ENCODE peak calls at places on chromosomes 4 and X, in six cellular contexts. One of them, this sample, is unnamed.

GRCh38 chr4:7699040-7699439 is 240.6 kb downstream of the AFAP1 start:
- DNase-seq in nephron progenitor cell: no peak
- DNase-seq in ovary: peak
- DNase-seq in SK-N-SH: peak
- DNase-seq in endothelial cell: no peak
- DNase-seq in fibroblast of pulmonary artery: peak
- DNase-seq in this sample: no peak

GRCh38 chr4:108370291-108370690 is 201.6 kb upstream of the LEF1 start:
- DNase-seq in nephron progenitor cell: peak
- DNase-seq in ovary: no peak
- DNase-seq in SK-N-SH: no peak
- DNase-seq in endothelial cell: no peak
- DNase-seq in fibroblast of pulmonary artery: no peak
- DNase-seq in this sample: no peak

GRCh38 chrX:154399527-154400368 is 1.6 kb downstream of the RPL10 start:
- DNase-seq in nephron progenitor cell: no peak
- DNase-seq in ovary: no peak
- DNase-seq in SK-N-SH: no peak
- DNase-seq in endothelial cell: no peak
- DNase-seq in fibroblast of pulmonary artery: no peak
- DNase-seq in this sample: no peak

GRCh38 chrX:119495734-119496520 is 27.7 kb downstream of the SLC25A5 start:
- DNase-seq in nephron progenitor cell: no peak
- DNase-seq in ovary: no peak
- DNase-seq in SK-N-SH: no peak
- DNase-seq in endothelial cell: no peak
- DNase-seq in fibroblast of pulmonary artery: no peak
- DNase-seq in this sample: no peak

GRCh38 chrX:19904778-19905367 is 17.5 kb upstream of the SH3KBP1 start:
- DNase-seq in nephron progenitor cell: peak
- DNase-seq in ovary: no peak
- DNase-seq in SK-N-SH: peak
- DNase-seq in endothelial cell: no peak
- DNase-seq in fibroblast of pulmonary artery: peak
- DNase-seq in this sample: no peak

GRCh38 chrX:38651625-38652601 is 90.6 kb downstream of the TSPAN7 start:
- DNase-seq in nephron progenitor cell: no peak
- DNase-seq in ovary: no peak
- DNase-seq in SK-N-SH: no peak
- DNase-seq in endothelial cell: no peak
- DNase-seq in fibroblast of pulmonary artery: no peak
- DNase-seq in this sample: no peak

GRCh38 chrX:108584617-108585211 is 145.1 kb downstream of the COL4A5 start:
- DNase-seq in nephron progenitor cell: peak
- DNase-seq in ovary: no peak
- DNase-seq in SK-N-SH: peak
- DNase-seq in endothelial cell: peak
- DNase-seq in fibroblast of pulmonary artery: peak
- DNase-seq in this sample: no peak

GRCh38 chr4:89929425-89930272 is 35.0 kb downstream of the MMRN1 start:
- DNase-seq in nephron progenitor cell: no peak
- DNase-seq in ovary: no peak
- DNase-seq in SK-N-SH: no peak
- DNase-seq in endothelial cell: no peak
- DNase-seq in fibroblast of pulmonary artery: peak
- DNase-seq in this sample: no peak

GRCh38 chrX:53074987-53075386 is 7.2 kb upstream of the TSPYL2 start:
- DNase-seq in nephron progenitor cell: no peak
- DNase-seq in ovary: no peak
- DNase-seq in SK-N-SH: no peak
- DNase-seq in endothelial cell: no peak
- DNase-seq in fibroblast of pulmonary artery: no peak
- DNase-seq in this sample: no peak

GRCh38 chr4:83552085-83552484 is 16.2 kb downstream of the GPAT3 start:
- DNase-seq in nephron progenitor cell: no peak
- DNase-seq in ovary: no peak
- DNase-seq in SK-N-SH: no peak
- DNase-seq in endothelial cell: no peak
- DNase-seq in fibroblast of pulmonary artery: peak
- DNase-seq in this sample: no peak

GRCh38 chrX:22122510-22122909 is 90.4 kb downstream of the PHEX start:
- DNase-seq in nephron progenitor cell: no peak
- DNase-seq in ovary: no peak
- DNase-seq in SK-N-SH: no peak
- DNase-seq in endothelial cell: no peak
- DNase-seq in fibroblast of pulmonary artery: peak
- DNase-seq in this sample: peak

GRCh38 chr4:86497131-86497530 is 97.0 kb upstream of the PTPN13 start:
- DNase-seq in nephron progenitor cell: no peak
- DNase-seq in ovary: no peak
- DNase-seq in SK-N-SH: no peak
- DNase-seq in endothelial cell: no peak
- DNase-seq in fibroblast of pulmonary artery: peak
- DNase-seq in this sample: no peak

GRCh38 chr4:10104991-10105276 is 11.7 kb downstream of the WDR1 start:
- DNase-seq in nephron progenitor cell: no peak
- DNase-seq in ovary: no peak
- DNase-seq in SK-N-SH: no peak
- DNase-seq in endothelial cell: no peak
- DNase-seq in fibroblast of pulmonary artery: no peak
- DNase-seq in this sample: no peak

GRCh38 chrX:129115104-129115503 is 408.2 kb downstream of the SMARCA1 start:
- DNase-seq in nephron progenitor cell: peak
- DNase-seq in ovary: no peak
- DNase-seq in SK-N-SH: peak
- DNase-seq in endothelial cell: peak
- DNase-seq in fibroblast of pulmonary artery: peak
- DNase-seq in this sample: no peak

GRCh38 chrX:16222123-16222522 is 54.8 kb downstream of the MAGEB17 start:
- DNase-seq in nephron progenitor cell: no peak
- DNase-seq in ovary: no peak
- DNase-seq in SK-N-SH: no peak
- DNase-seq in endothelial cell: no peak
- DNase-seq in fibroblast of pulmonary artery: peak
- DNase-seq in this sample: no peak

GRCh38 chrX:33211356-33212254 is at the start of gene DMD:
- DNase-seq in nephron progenitor cell: peak
- DNase-seq in ovary: peak
- DNase-seq in SK-N-SH: no peak
- DNase-seq in endothelial cell: no peak
- DNase-seq in fibroblast of pulmonary artery: peak
- DNase-seq in this sample: peak

GRCh38 chr4:101730291-101731117 is 60.0 kb upstream of the BANK1 start:
- DNase-seq in nephron progenitor cell: peak
- DNase-seq in ovary: peak
- DNase-seq in SK-N-SH: peak
- DNase-seq in endothelial cell: peak
- DNase-seq in fibroblast of pulmonary artery: peak
- DNase-seq in this sample: peak

GRCh38 chrX:48971325-48972213 is at the start of gene KCND1:
- DNase-seq in nephron progenitor cell: peak
- DNase-seq in ovary: peak
- DNase-seq in SK-N-SH: peak
- DNase-seq in endothelial cell: peak
- DNase-seq in fibroblast of pulmonary artery: peak
- DNase-seq in this sample: no peak

GRCh38 chr4:20341121-20341758 is 89.5 kb downstream of the SLIT2 start:
- DNase-seq in nephron progenitor cell: no peak
- DNase-seq in ovary: no peak
- DNase-seq in SK-N-SH: no peak
- DNase-seq in endothelial cell: no peak
- DNase-seq in fibroblast of pulmonary artery: no peak
- DNase-seq in this sample: no peak

GRCh38 chr4:184399505-184399893 is 74.9 kb downstream of the IRF2 start:
- DNase-seq in nephron progenitor cell: no peak
- DNase-seq in ovary: peak
- DNase-seq in SK-N-SH: no peak
- DNase-seq in endothelial cell: no peak
- DNase-seq in fibroblast of pulmonary artery: peak
- DNase-seq in this sample: no peak

GRCh38 chr4:26838055-26838842 is 22.4 kb upstream of the STIM2 start:
- DNase-seq in nephron progenitor cell: no peak
- DNase-seq in ovary: no peak
- DNase-seq in SK-N-SH: no peak
- DNase-seq in endothelial cell: no peak
- DNase-seq in fibroblast of pulmonary artery: no peak
- DNase-seq in this sample: no peak

GRCh38 chr4:98728433-98728832 is 70.0 kb upstream of the TSPAN5 start:
- DNase-seq in nephron progenitor cell: no peak
- DNase-seq in ovary: no peak
- DNase-seq in SK-N-SH: peak
- DNase-seq in endothelial cell: peak
- DNase-seq in fibroblast of pulmonary artery: peak
- DNase-seq in this sample: no peak

GRCh38 chr4:47538516-47538915 is 53.4 kb downstream of the ATP10D start:
- DNase-seq in nephron progenitor cell: no peak
- DNase-seq in ovary: no peak
- DNase-seq in SK-N-SH: no peak
- DNase-seq in endothelial cell: no peak
- DNase-seq in fibroblast of pulmonary artery: peak
- DNase-seq in this sample: no peak

GRCh38 chr4:48779095-48779997 is 733 bp downstream of the FRYL start:
- DNase-seq in nephron progenitor cell: peak
- DNase-seq in ovary: peak
- DNase-seq in SK-N-SH: peak
- DNase-seq in endothelial cell: peak
- DNase-seq in fibroblast of pulmonary artery: peak
- DNase-seq in this sample: no peak
- TF ChIP-seq CTCF in nephron progenitor cell: no peak
- TF ChIP-seq CTCF in ovary: no peak
- TF ChIP-seq CTCF in SK-N-SH: no peak
- TF ChIP-seq CTCF in endothelial cell: no peak
- TF ChIP-seq CTCF in fibroblast of pulmonary artery: no peak
- TF ChIP-seq CTCF in this sample: no peak

DNA sequence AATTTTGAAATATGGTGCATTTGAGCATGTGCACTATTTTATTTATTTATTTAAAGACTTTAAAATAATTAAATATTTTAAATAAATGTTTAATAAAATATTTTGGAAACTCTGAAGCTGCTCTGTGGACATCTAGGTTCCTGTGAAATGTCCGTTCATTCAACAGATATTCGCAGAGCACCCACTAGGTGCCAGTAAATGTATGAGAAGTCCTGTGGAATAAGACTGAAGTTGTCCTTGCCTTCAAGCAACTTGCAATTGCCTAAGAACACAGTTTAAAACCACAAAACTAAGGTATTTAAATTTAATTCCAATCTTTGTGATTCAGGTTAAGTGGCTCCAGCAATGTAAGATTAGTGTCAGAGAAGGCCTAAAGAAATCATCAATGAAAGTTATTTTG is 306.7 kb downstream of the GBA3 start:
- DNase-seq in nephron progenitor cell: no peak
- DNase-seq in ovary: no peak
- DNase-seq in SK-N-SH: no peak
- DNase-seq in endothelial cell: no peak
- DNase-seq in fibroblast of pulmonary artery: no peak
- DNase-seq in this sample: no peak
- TF ChIP-seq CTCF in nephron progenitor cell: no peak
- TF ChIP-seq CTCF in ovary: no peak
- TF ChIP-seq CTCF in SK-N-SH: peak
- TF ChIP-seq CTCF in endothelial cell: no peak
- TF ChIP-seq CTCF in fibroblast of pulmonary artery: no peak
- TF ChIP-seq CTCF in this sample: no peak

GRCh38 chr4:112099701-112100289 is 45.5 kb upstream of the FAM241A start:
- DNase-seq in nephron progenitor cell: no peak
- DNase-seq in ovary: no peak
- DNase-seq in SK-N-SH: peak
- DNase-seq in endothelial cell: no peak
- DNase-seq in fibroblast of pulmonary artery: peak
- DNase-seq in this sample: no peak
- TF ChIP-seq CTCF in nephron progenitor cell: peak
- TF ChIP-seq CTCF in ovary: peak
- TF ChIP-seq CTCF in SK-N-SH: peak
- TF ChIP-seq CTCF in endothelial cell: peak
- TF ChIP-seq CTCF in fibroblast of pulmonary artery: peak
- TF ChIP-seq CTCF in this sample: peak

GRCh38 chr4:16577177-16577576 is 321.3 kb downstream of the LDB2 start:
- DNase-seq in nephron progenitor cell: no peak
- DNase-seq in ovary: no peak
- DNase-seq in SK-N-SH: no peak
- DNase-seq in endothelial cell: no peak
- DNase-seq in fibroblast of pulmonary artery: no peak
- DNase-seq in this sample: no peak
- TF ChIP-seq CTCF in nephron progenitor cell: no peak
- TF ChIP-seq CTCF in ovary: no peak
- TF ChIP-seq CTCF in SK-N-SH: no peak
- TF ChIP-seq CTCF in endothelial cell: no peak
- TF ChIP-seq CTCF in fibroblast of pulmonary artery: no peak
- TF ChIP-seq CTCF in this sample: no peak

DNA sequence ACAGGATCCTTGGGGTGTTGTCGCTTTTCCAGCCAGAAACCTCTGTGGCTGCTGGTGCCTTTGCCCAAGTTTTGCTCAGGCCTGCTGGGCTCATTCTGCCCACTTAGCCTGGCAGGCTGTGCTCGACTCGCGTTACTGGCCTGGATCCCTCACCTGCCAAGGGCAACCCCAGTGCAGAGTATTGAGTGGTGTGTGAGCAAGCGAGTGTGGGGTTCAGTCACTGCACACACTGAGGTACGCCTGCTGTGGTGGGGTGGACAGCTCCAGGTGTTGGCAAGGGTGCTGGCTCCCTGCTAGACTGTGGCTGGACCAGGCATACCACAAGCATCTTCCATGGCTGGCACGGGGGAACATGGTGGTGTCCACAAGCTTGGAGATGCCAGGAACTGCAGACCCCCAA is 22.6 kb downstream of the SPCS3 start:
- DNase-seq in nephron progenitor cell: no peak
- DNase-seq in ovary: no peak
- DNase-seq in SK-N-SH: no peak
- DNase-seq in endothelial cell: no peak
- DNase-seq in fibroblast of pulmonary artery: no peak
- DNase-seq in this sample: no peak
- TF ChIP-seq CTCF in nephron progenitor cell: no peak
- TF ChIP-seq CTCF in ovary: no peak
- TF ChIP-seq CTCF in SK-N-SH: no peak
- TF ChIP-seq CTCF in endothelial cell: no peak
- TF ChIP-seq CTCF in fibroblast of pulmonary artery: no peak
- TF ChIP-seq CTCF in this sample: no peak

GRCh38 chr4:139954512-139954911 is 199.5 kb downstream of the MAML3 start:
- DNase-seq in nephron progenitor cell: no peak
- DNase-seq in ovary: no peak
- DNase-seq in SK-N-SH: no peak
- DNase-seq in endothelial cell: no peak
- DNase-seq in fibroblast of pulmonary artery: no peak
- DNase-seq in this sample: no peak
- TF ChIP-seq CTCF in nephron progenitor cell: no peak
- TF ChIP-seq CTCF in ovary: no peak
- TF ChIP-seq CTCF in SK-N-SH: no peak
- TF ChIP-seq CTCF in endothelial cell: no peak
- TF ChIP-seq CTCF in fibroblast of pulmonary artery: no peak
- TF ChIP-seq CTCF in this sample: no peak

GRCh38 chrX:12885508-12885907 is 18.6 kb downstream of the TLR7 start:
- DNase-seq in nephron progenitor cell: no peak
- DNase-seq in ovary: no peak
- DNase-seq in SK-N-SH: no peak
- DNase-seq in endothelial cell: no peak
- DNase-seq in fibroblast of pulmonary artery: no peak
- DNase-seq in this sample: no peak
- TF ChIP-seq CTCF in nephron progenitor cell: no peak
- TF ChIP-seq CTCF in ovary: no peak
- TF ChIP-seq CTCF in SK-N-SH: no peak
- TF ChIP-seq CTCF in endothelial cell: no peak
- TF ChIP-seq CTCF in fibroblast of pulmonary artery: no peak
- TF ChIP-seq CTCF in this sample: no peak

This sample was measured in thoracic aorta.